ENCODE peak calls at places on chromosome 18, in six cellular contexts. J, U, L, I, B and D are unnamed samples. For H3K4me1, the result is how much of the 10 kb centered on the place peaks cover.

GRCh38 chr18:49279487-49279886 is 181.0 kb downstream of the DYM start:
- DNase-seq in I (no peak), U (no peak), J (no peak), L (no peak), B (no peak), D (no peak)

GRCh38 chr18:39030124-39030655 is 1464.6 kb upstream of the CELF4 start:
- DNase-seq in I (no peak), L (no peak), B (no peak), U (no peak), J (no peak), D (no peak)

GRCh38 chr18:2471523-2471922 is 99.8 kb downstream of the METTL4 start:
- DNase-seq in I (no peak), U (no peak), L (no peak), B (no peak), J (no peak), D (no peak)

GRCh38 chr18:49026501-49027378 is 76.0 kb upstream of the SMAD7 start:
- DNase-seq in J (no peak), B (no peak), U (no peak), L (no peak), I (no peak), D (no peak)

GRCh38 chr18:62388855-62389760 is 64.0 kb downstream of the TNFRSF11A start:
- DNase-seq in I (no peak), L (no peak), J (no peak), B (no peak), U (no peak), D (no peak)

GRCh38 chr18:3886575-3887322 is 436.8 kb downstream of the TGIF1 start:
- DNase-seq in L (no peak), J (no peak), B (no peak), U (no peak), I (no peak), D (no peak)

GRCh38 chr18:8657873-8658521 is 47.4 kb upstream of the MTCL1 start:
- DNase-seq in J (no peak), L (no peak), I (no peak), B (peak), U (no peak), D (no peak)

GRCh38 chr18:59621027-59621426 is 76.2 kb downstream of the CCBE1 start:
- DNase-seq in U (no peak), B (peak), J (no peak), I (no peak), L (no peak), D (no peak)

GRCh38 chr18:42261731-42262130 is 306.7 kb downstream of the PIK3C3 start:
- DNase-seq in I (no peak), B (no peak), J (no peak), L (no peak), U (no peak), D (no peak)

GRCh38 chr18:35672897-35673296 is 91.4 kb downstream of the GALNT1 start:
- DNase-seq in J (no peak), B (peak), L (no peak), U (no peak), I (no peak), D (no peak)

GRCh38 chr18:3447895-3448844 is 1.8 kb upstream of the TGIF1 start:
- DNase-seq in U (peak), I (peak), J (peak), B (peak), L (peak), D (peak)

GRCh38 chr18:75422341-75422910 is 5.1 kb downstream of the SMIM21 start:
- DNase-seq in U (no peak), I (no peak), J (no peak), L (no peak), B (peak), D (no peak)

GRCh38 chr18:156514-157230 is 1.7 kb upstream of the USP14 start:
- DNase-seq in B (no peak), U (no peak), J (no peak), I (no peak), L (no peak), D (no peak)

GRCh38 chr18:63180971-63181376 is 138.6 kb downstream of the BCL2 start:
- DNase-seq in I (peak), L (no peak), J (no peak), B (no peak), U (no peak), D (no peak)

GRCh38 chr18:489244-490023 is 11.1 kb downstream of the COLEC12 start:
- DNase-seq in L (no peak), I (no peak), J (no peak), U (no peak), B (peak), D (no peak)

GRCh38 chr18:34909637-34910364 is 131.4 kb upstream of the MAPRE2 start:
- DNase-seq in L (no peak), U (peak), B (peak), J (no peak), I (no peak), D (no peak)

GRCh38 chr18:48779462-48779861 is 171.3 kb downstream of the SMAD7 start:
- DNase-seq in L (no peak), J (no peak), U (no peak), B (no peak), I (no peak), D (no peak)

DNA sequence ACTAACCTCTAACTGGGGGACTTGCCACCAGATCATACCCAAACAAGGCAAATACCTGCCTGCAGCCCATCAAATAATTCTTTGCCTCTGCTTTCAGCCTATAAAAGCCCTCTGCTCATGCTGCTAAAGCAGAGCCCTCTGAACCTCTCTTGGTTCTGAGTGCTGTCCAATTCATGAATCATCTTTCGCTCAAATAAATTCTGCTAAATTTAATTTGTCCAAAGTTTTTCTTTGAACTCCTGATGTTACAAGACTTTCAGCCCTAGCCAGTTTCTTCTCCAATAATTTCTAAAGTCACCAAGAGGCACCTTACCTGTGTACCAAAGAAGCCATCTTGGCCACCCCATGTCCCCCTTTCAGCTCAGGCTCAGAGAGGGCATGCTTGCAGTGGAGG is 72.0 kb downstream of the MRO start:
- DNase-seq in U (no peak), L (no peak), B (no peak), I (no peak), J (no peak), D (no peak)
- H3K4me1 ChIP-seq in U (under half), L (under half), B (under half), I (under half), J (under half), D (under half)

GRCh38 chr18:77099501-77100370 is 32.8 kb downstream of the MBP start:
- DNase-seq in B (no peak), U (no peak), J (no peak), L (no peak), I (no peak), D (no peak)

GRCh38 chr18:77102246-77103040 is 30.1 kb downstream of the MBP start:
- DNase-seq in U (no peak), J (no peak), L (no peak), I (peak), B (peak), D (no peak)

GRCh38 chr18:77100751-77101355 is 31.7 kb downstream of the MBP start:
- DNase-seq in I (no peak), J (no peak), B (no peak), L (no peak), U (no peak), D (no peak)

GRCh38 chr18:77103181-77103875 is 29.3 kb downstream of the MBP start:
- DNase-seq in L (no peak), J (no peak), I (no peak), U (no peak), B (peak), D (no peak)

DNA sequence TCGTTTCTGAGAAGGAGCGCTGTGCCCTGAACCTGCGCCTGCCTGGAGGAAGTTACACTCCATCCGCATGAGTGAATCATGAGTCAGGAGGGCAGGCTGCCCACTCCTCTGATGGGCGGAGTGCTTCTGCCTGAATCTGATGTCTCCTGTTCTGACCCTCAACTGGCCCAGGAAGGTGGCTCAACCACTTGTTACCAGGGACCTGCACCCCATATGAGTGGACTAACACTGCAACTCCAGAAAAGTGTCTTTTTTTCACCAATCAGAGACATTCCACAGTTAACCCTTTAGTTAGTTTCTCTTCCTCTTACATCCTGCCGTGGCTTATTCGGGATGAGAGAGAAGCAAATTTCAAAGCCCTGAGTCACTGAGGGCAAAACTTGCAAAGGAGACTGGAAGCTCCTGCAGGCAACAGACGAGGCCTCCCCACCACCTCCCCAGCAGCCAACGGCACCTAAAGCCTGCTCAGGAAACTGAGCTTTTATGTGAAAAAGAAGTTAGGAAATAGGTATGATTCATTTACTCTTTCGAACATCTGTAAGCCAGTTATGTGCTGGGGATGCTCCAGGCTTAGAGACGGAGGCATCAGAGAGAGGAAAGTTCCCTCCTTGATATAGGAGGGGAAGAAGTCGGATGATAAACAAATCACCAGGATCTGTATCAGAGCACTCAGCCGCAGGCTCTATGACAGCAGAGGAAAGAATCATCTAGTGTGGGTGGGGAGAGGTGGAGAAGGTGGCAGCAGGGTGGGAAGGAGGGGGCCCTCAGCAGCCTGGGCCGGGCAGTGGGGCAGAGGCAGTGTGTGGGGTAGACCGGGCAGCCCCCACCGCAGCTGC is 31.0 kb downstream of the MBP start:
- DNase-seq in I (peak), U (peak), B (peak), L (peak), J (peak), D (peak)
- TF ChIP-seq POLR2A in I (peak), U (peak), B (peak), L (no peak), J (peak), D (no peak)

GRCh38 chr18:13241893-13242175 is 23.3 kb downstream of the LDLRAD4 start:
- DNase-seq in J (no peak), B (no peak), L (no peak), U (no peak), I (no peak), D (peak)

GRCh38 chr18:13241083-13241892 is 22.7 kb downstream of the LDLRAD4 start:
- DNase-seq in U (no peak), B (no peak), L (no peak), I (no peak), J (no peak), D (peak)

GRCh38 chr18:13239557-13239956 is 21.0 kb downstream of the LDLRAD4 start:
- DNase-seq in I (no peak), U (no peak), L (no peak), B (no peak), J (no peak), D (peak)

GRCh38 chr18:13237641-13238040 is 19.1 kb downstream of the LDLRAD4 start:
- DNase-seq in L (no peak), U (no peak), B (no peak), J (no peak), I (no peak), D (peak)

GRCh38 chr18:13240060-13240725 is 21.6 kb downstream of the LDLRAD4 start:
- DNase-seq in B (no peak), U (no peak), I (no peak), L (no peak), J (no peak), D (peak)
- H3K4me1 ChIP-seq in B (under half), U (under half), I (under half), L (under half), J (under half), D (under half)

GRCh38 chr18:79679552-79680099 is at the start of gene CTDP1:
- DNase-seq in J (peak), L (peak), I (no peak), U (peak), B (peak), D (peak)

GRCh38 chr18:79680100-79680879 is 687 bp downstream of the CTDP1 start:
- DNase-seq in L (no peak), I (no peak), J (no peak), B (peak), U (no peak), D (peak)

GRCh38 chr18:79677840-79678239 is 1.8 kb upstream of the CTDP1 start:
- DNase-seq in B (no peak), U (no peak), I (no peak), L (no peak), J (no peak), D (no peak)

GRCh38 chr18:79677221-79677620 is 2.4 kb upstream of the CTDP1 start:
- DNase-seq in I (no peak), L (no peak), J (no peak), B (no peak), U (no peak), D (no peak)

GRCh38 chr18:79678665-79679551 is 695 bp upstream of the CTDP1 start:
- DNase-seq in I (peak), B (peak), J (peak), U (peak), L (peak), D (peak)
- TF ChIP-seq POLR2A in I (peak), B (peak), J (peak), U (peak), L (peak), D (peak)

GRCh38 chr18:11987527-11987926 is 6.2 kb downstream of the IMPA2 start:
- DNase-seq in I (no peak), U (peak), L (no peak), B (peak), J (no peak), D (no peak)
- H3K4me1 ChIP-seq in I (under half), U (half or more), L (under half), B (under half), J (under half), D (under half)

GRCh38 chr18:11981383-11981632 is at the start of gene IMPA2:
- DNase-seq in J (no peak), B (no peak), I (no peak), L (no peak), U (no peak), D (no peak)
- TF ChIP-seq POLR2A in J (peak), B (peak), I (peak), L (peak), U (peak), D (peak)

DNA sequence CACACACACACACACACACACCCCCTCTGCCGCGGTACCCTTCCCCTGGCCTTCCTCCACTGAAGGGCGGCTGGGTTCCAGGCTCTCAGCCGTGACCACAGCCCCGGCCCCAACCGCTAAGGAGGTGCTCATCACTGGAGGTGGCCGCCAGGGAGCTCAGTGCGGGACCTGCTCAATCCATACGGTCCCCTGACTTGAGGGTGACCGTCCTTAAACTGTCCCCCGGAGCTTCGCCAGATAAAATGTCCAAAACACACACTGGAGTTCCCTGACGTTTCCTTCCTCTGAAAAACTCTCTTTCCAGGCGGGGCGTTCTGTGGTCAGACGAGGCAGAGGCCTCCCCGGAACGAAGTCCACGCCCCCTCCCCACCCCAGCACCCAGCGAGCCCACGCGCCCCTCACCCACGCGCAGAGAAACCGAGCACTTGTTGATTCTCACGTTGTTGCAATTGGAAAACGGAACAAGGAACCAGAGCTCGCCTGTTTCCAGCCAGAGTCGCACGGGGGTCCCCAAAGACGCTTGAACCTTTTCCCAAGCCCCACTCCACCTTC is 1.4 kb downstream of the MBP start:
- DNase-seq in I (no peak), J (peak), B (no peak), U (no peak), L (no peak), D (no peak)
- H3K4me1 ChIP-seq in I (under half), J (under half), B (under half), U (half or more), L (under half), D (under half)

DNA sequence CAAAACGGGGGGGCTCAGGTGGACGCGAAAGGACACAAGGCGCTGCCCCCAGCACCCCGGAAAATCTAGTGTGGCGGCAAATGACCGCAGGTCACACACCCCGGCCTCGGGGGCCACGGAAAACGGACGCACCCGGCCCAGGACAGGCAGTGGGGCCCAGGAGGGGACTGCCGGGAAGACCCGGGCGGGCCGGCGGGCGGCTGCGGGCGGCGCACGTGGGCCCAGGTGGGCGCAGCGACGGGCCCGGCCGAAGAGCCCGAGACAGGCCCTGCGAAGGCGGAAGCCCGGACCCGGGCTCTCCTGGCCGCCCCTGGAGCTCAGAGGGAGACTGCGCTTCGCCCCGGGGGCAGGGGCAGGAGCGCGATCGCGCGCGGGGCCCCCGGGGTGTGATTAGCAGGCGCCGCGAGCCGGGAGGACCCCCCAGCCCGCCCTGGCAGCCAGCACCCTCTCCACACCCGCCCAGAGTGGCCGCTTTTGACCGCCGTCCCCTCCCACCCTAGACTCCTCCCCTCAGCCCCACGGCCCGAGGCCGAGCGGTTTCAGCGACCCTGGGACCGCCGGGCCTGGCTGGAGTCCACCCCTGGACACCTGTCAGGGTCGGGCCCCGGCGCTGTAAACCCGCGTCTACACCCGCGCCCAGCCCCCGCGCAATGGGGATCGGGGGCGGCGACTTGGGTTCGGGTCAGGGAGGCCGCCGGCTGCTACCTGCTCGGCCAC is 773 bp downstream of the MBP start:
- DNase-seq in L (no peak), I (no peak), B (no peak), U (peak), J (peak), D (peak)
- TF ChIP-seq POLR2A in L (no peak), I (peak), B (no peak), U (peak), J (peak), D (no peak)

DNA sequence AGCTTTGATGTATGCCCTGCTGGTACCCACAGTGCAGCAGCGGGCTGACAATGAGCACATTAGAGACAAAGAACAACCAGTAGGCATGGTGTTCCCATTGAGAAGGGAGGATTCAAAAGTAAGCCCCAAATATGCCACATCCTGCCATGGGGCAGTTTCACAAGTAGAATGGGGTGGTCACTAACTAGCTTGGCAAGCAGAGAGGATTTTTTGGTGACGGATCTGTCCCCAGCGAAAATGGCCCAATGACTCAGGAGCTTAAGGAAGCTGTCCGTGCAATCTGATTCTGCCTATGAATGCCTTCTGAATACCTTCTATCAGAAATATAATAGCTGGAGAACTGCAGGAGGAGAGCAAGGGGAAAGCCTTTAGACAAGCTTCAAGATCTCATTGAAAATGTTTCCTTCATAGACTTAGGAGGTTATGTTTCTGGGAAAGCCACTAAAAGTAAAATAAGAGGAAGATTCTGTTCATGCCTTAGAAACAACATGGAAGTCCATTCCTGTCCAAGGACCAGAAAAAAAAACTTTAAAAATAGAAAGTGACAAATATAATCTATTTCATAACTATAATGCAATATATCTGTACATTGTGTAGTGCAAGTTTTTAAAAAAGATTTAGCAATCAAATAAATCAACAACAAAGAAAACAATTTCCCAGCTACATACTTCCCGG is 117.5 kb upstream of the SLC14A2 start:
- DNase-seq in B (no peak), L (no peak), U (no peak), J (no peak), I (no peak), D (no peak)
- H3K4me1 ChIP-seq in B (under half), L (under half), U (under half), J (under half), I (under half), D (under half)

GRCh38 chr18:51150430-51150746 is 47.1 kb downstream of the MEX3C start:
- DNase-seq in L (no peak), U (no peak), B (no peak), I (no peak), J (no peak), D (no peak)
- TF ChIP-seq POLR2A in L (no peak), U (no peak), B (no peak), I (no peak), J (no peak), D (no peak)